ENCODE peak calls at places on chromosomes 1 and 21, in four cellular contexts. D is HCT116, A is K562, F is SK-N-SH. W is an unnamed sample.

GRCh38 chr1:61124691-61125090 is 42.3 kb downstream of the NFIA start:
- DNase-seq in D (no peak), A (no peak), F (no peak), W (no peak)

GRCh38 chr1:210746024-210746423 is 387.9 kb downstream of the KCNH1 start:
- DNase-seq in D (no peak), A (no peak), F (no peak), W (no peak)

GRCh38 chr1:25647106-25647505 is 30.5 kb downstream of the MAN1C1 start:
- DNase-seq in D (no peak), A (no peak), F (no peak), W (no peak)

GRCh38 chr1:24639881-24640280 is 3.2 kb upstream of the SRRM1 start:
- DNase-seq in D (no peak), A (no peak), F (no peak), W (peak)

GRCh38 chr1:31704261-31705079 is 653 bp upstream of the COL16A1 start:
- DNase-seq in D (no peak), A (no peak), F (peak), W (peak)

GRCh38 chr1:43367904-43368645 is at the start of gene ELOVL1:
- DNase-seq in D (peak), A (peak), F (peak), W (peak)

GRCh38 chr1:2290595-2291510 is 62.7 kb downstream of the SKI start:
- DNase-seq in D (no peak), A (peak), F (no peak), W (no peak)

GRCh38 chr21:42925114-42925907 is at the start of gene ERVH48-1:
- DNase-seq in D (no peak), A (no peak), F (no peak), W (no peak)

GRCh38 chr1:99728494-99729235 is 37.8 kb downstream of the FRRS1 start:
- DNase-seq in D (peak), A (peak), F (peak), W (peak)

GRCh38 chr1:209800984-209801834 is 4.7 kb downstream of the IRF6 start:
- DNase-seq in D (no peak), A (no peak), F (peak), W (no peak)

GRCh38 chr1:2412773-2413494 is 570 bp upstream of the PEX10 start:
- DNase-seq in D (no peak), A (peak), F (peak), W (peak)

GRCh38 chr1:239912471-239912870 is 179.2 kb upstream of the FMN2 start:
- DNase-seq in D (no peak), A (no peak), F (no peak), W (no peak)

GRCh38 chr21:27246741-27247140 is 279.9 kb upstream of the ADAMTS5 start:
- DNase-seq in D (no peak), A (no peak), F (no peak), W (no peak)

GRCh38 chr1:189859385-189859977 is 618.2 kb downstream of the BRINP3 start:
- DNase-seq in D (peak), A (peak), F (peak), W (peak)

GRCh38 chr1:207845109-207845508 is 65.8 kb downstream of the CD34 start:
- DNase-seq in D (no peak), A (no peak), F (no peak), W (no peak)

GRCh38 chr1:11320153-11320936 is 47.3 kb downstream of the UBIAD1 start:
- DNase-seq in D (no peak), A (peak), F (peak), W (peak)

GRCh38 chr1:178940022-178940765 is 69.3 kb upstream of the ANGPTL1 start:
- DNase-seq in D (no peak), A (no peak), F (no peak), W (no peak)

GRCh38 chr1:18787825-18788385 is 71.6 kb downstream of the TAS1R2 start:
- DNase-seq in D (no peak), A (no peak), F (no peak), W (no peak)

GRCh38 chr1:147781056-147781471 is 20.7 kb upstream of the GJA5 start:
- DNase-seq in D (no peak), A (no peak), F (no peak), W (no peak)

GRCh38 chr1:60922304-60922703 is 160.1 kb upstream of the NFIA start:
- DNase-seq in D (no peak), A (no peak), F (no peak), W (no peak)

GRCh38 chr21:28633803-28634572 is 358.7 kb downstream of the LTN1 start:
- DNase-seq in D (no peak), A (no peak), F (no peak), W (no peak)

GRCh38 chr21:46195595-46196195 is 11.4 kb upstream of the SPATC1L start:
- DNase-seq in D (no peak), A (no peak), F (peak), W (no peak)

GRCh38 chr1:27862671-27863551 is 9.4 kb upstream of the THEMIS2 start:
- DNase-seq in D (no peak), A (no peak), F (no peak), W (no peak)

GRCh38 chr1:243287652-243288051 is 31.8 kb downstream of the SDCCAG8 start:
- DNase-seq in D (no peak), A (no peak), F (no peak), W (no peak)

GRCh38 chr21:45699966-45700365 is 56.4 kb downstream of the PCBP3 start:
- DNase-seq in D (no peak), A (no peak), F (no peak), W (no peak)

GRCh38 chr1:156490401-156491032 is 10.1 kb downstream of the MEF2D start:
- DNase-seq in D (no peak), A (peak), F (peak), W (no peak)

GRCh38 chr1:97144527-97144926 is 422.9 kb downstream of the PTBP2 start:
- DNase-seq in D (no peak), A (no peak), F (no peak), W (no peak)

GRCh38 chr21:14285147-14285546 is 69.2 kb downstream of the RBM11 start:
- DNase-seq in D (no peak), A (no peak), F (no peak), W (no peak)

GRCh38 chr1:244654284-244655038 is 1.5 kb downstream of the DESI2 start:
- DNase-seq in D (no peak), A (no peak), F (no peak), W (no peak)

GRCh38 chr1:182242641-182243040 is 148.9 kb downstream of the GLUL start:
- DNase-seq in D (no peak), A (no peak), F (no peak), W (no peak)

GRCh38 chr1:203536981-203537455 is 43.1 kb downstream of the OPTC start:
- DNase-seq in D (no peak), A (no peak), F (no peak), W (peak)

GRCh38 chr1:21451981-21452411 is 12.1 kb downstream of the NBPF3 start:
- DNase-seq in D (no peak), A (no peak), F (no peak), W (no peak)

GRCh38 chr1:230867903-230868735 is at the start of gene C1orf198:
- DNase-seq in D (no peak), A (peak), F (peak), W (peak)
- TF ChIP-seq ELF1 in D (no peak), A (no peak), F (no peak), W (no peak)

GRCh38 chr1:199010933-199011332 is 372.1 kb downstream of the PTPRC start:
- DNase-seq in D (no peak), A (no peak), F (no peak), W (no peak)
- TF ChIP-seq ELF1 in D (no peak), A (no peak), F (no peak), W (no peak)

GRCh38 chr1:107795471-107795870 is 169.5 kb downstream of the VAV3 start:
- DNase-seq in D (no peak), A (no peak), F (no peak), W (no peak)
- TF ChIP-seq ELF1 in D (no peak), A (no peak), F (no peak), W (no peak)

GRCh38 chr1:92754000-92754787 is 30.7 kb downstream of the EVI5 start:
- DNase-seq in D (no peak), A (no peak), F (no peak), W (no peak)
- TF ChIP-seq ELF1 in D (no peak), A (no peak), F (no peak), W (no peak)

GRCh38 chr1:119250299-119250698 is 109.8 kb upstream of the WARS2 start:
- DNase-seq in D (no peak), A (no peak), F (no peak), W (no peak)

GRCh38 chr1:119251751-119252150 is 111.3 kb upstream of the WARS2 start:
- DNase-seq in D (no peak), A (no peak), F (no peak), W (no peak)

GRCh38 chr1:119253366-119253765 is 112.9 kb upstream of the WARS2 start:
- DNase-seq in D (no peak), A (no peak), F (no peak), W (no peak)

GRCh38 chr1:119254067-119254720 is 113.7 kb upstream of the WARS2 start:
- DNase-seq in D (no peak), A (no peak), F (no peak), W (no peak)

DNA sequence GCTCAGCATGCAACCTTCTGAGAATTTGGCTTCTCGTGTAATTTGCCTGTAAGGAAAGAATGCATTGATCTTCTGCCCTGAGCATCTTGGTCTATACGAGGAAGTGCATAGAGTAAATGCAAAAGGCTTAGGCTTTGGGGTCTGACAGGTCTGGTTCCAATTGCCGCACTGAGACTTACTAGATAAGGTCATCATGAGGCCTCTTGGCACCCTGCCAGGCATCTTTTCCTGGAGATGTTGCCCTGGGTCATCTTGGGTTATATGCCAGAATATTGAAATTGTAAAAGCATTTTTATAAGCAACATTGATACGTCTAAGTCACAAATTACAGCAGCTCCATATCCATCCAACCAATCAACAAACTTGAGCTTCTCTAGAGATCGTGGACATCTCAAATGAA is 108.8 kb upstream of the WARS2 start:
- DNase-seq in D (no peak), A (no peak), F (no peak), W (no peak)
- TF ChIP-seq ELF1 in D (no peak), A (no peak), F (no peak), W (no peak)

GRCh38 chr1:13948396-13948795 is 248.4 kb downstream of the PRDM2 start:
- DNase-seq in D (no peak), A (no peak), F (no peak), W (no peak)

GRCh38 chr1:13947658-13948057 is 247.7 kb downstream of the PRDM2 start:
- DNase-seq in D (no peak), A (no peak), F (no peak), W (no peak)

GRCh38 chr1:13943055-13943454 is 243.1 kb downstream of the PRDM2 start:
- DNase-seq in D (no peak), A (no peak), F (no peak), W (no peak)

GRCh38 chr1:13948851-13949490 is 249.0 kb downstream of the PRDM2 start:
- DNase-seq in D (no peak), A (no peak), F (no peak), W (no peak)

GRCh38 chr1:13945856-13946255 is 245.9 kb downstream of the PRDM2 start:
- DNase-seq in D (no peak), A (no peak), F (no peak), W (no peak)
- TF ChIP-seq ELF1 in D (no peak), A (no peak), F (no peak), W (no peak)

GRCh38 chr1:79005945-79006344 is 585 bp downstream of the ADGRL4 start:
- DNase-seq in D (no peak), A (no peak), F (no peak), W (no peak)

GRCh38 chr1:79012500-79012899 is 6.0 kb upstream of the ADGRL4 start:
- DNase-seq in D (no peak), A (no peak), F (no peak), W (no peak)

GRCh38 chr1:79004916-79005315 is 1.6 kb downstream of the ADGRL4 start:
- DNase-seq in D (no peak), A (no peak), F (no peak), W (no peak)

GRCh38 chr1:79010589-79010988 is 4.1 kb upstream of the ADGRL4 start:
- DNase-seq in D (no peak), A (no peak), F (no peak), W (no peak)

GRCh38 chr1:79006564-79006963 is at the start of gene ADGRL4:
- DNase-seq in D (no peak), A (no peak), F (no peak), W (no peak)
- TF ChIP-seq ELF1 in D (no peak), A (no peak), F (no peak), W (no peak)

W was measured in HepG2.